ENCODE peak calls at places on chromosomes 7 and 10, in seven cellular contexts. One of them, this sample, is unnamed.

GRCh38 chr10:16470747-16471146 is 33.9 kb downstream of the PTER start:
- DNase-seq in AG04449: no peak
- DNase-seq in naive thymus-derived CD8-positive, alpha-beta T cell: peak
- DNase-seq in cardiac fibroblast: no peak
- DNase-seq in neural progenitor cell: no peak
- DNase-seq in AG20443: no peak
- DNase-seq in foreskin fibroblast: no peak
- DNase-seq in this sample: peak

GRCh38 chr7:141697211-141697871 is 4.6 kb downstream of the DENND11 start:
- DNase-seq in AG04449: no peak
- DNase-seq in naive thymus-derived CD8-positive, alpha-beta T cell: no peak
- DNase-seq in cardiac fibroblast: no peak
- DNase-seq in neural progenitor cell: no peak
- DNase-seq in AG20443: no peak
- DNase-seq in foreskin fibroblast: peak
- DNase-seq in this sample: peak

GRCh38 chr10:113029055-113029440 is 79.0 kb downstream of the TCF7L2 start:
- DNase-seq in AG04449: no peak
- DNase-seq in naive thymus-derived CD8-positive, alpha-beta T cell: no peak
- DNase-seq in cardiac fibroblast: no peak
- DNase-seq in neural progenitor cell: no peak
- DNase-seq in AG20443: no peak
- DNase-seq in foreskin fibroblast: no peak
- DNase-seq in this sample: no peak

GRCh38 chr7:101128040-101128834 is 1.3 kb downstream of the SERPINE1 start:
- DNase-seq in AG04449: no peak
- DNase-seq in naive thymus-derived CD8-positive, alpha-beta T cell: no peak
- DNase-seq in cardiac fibroblast: peak
- DNase-seq in neural progenitor cell: no peak
- DNase-seq in AG20443: no peak
- DNase-seq in foreskin fibroblast: peak
- DNase-seq in this sample: peak

GRCh38 chr10:101031796-101032636 is 982 bp downstream of the SFXN3 start:
- DNase-seq in AG04449: no peak
- DNase-seq in naive thymus-derived CD8-positive, alpha-beta T cell: peak
- DNase-seq in cardiac fibroblast: peak
- DNase-seq in neural progenitor cell: peak
- DNase-seq in AG20443: peak
- DNase-seq in foreskin fibroblast: peak
- DNase-seq in this sample: peak

GRCh38 chr7:94022550-94022949 is 18.4 kb upstream of the BET1 start:
- DNase-seq in AG04449: no peak
- DNase-seq in naive thymus-derived CD8-positive, alpha-beta T cell: no peak
- DNase-seq in cardiac fibroblast: no peak
- DNase-seq in neural progenitor cell: no peak
- DNase-seq in AG20443: no peak
- DNase-seq in foreskin fibroblast: no peak
- DNase-seq in this sample: peak

GRCh38 chr10:132996603-132997343 is 54.4 kb upstream of the CFAP46 start:
- DNase-seq in AG04449: no peak
- DNase-seq in naive thymus-derived CD8-positive, alpha-beta T cell: no peak
- DNase-seq in cardiac fibroblast: no peak
- DNase-seq in neural progenitor cell: no peak
- DNase-seq in AG20443: no peak
- DNase-seq in foreskin fibroblast: no peak
- DNase-seq in this sample: no peak

GRCh38 chr10:123139521-123140163 is 3.9 kb downstream of the HMX3 start:
- DNase-seq in AG04449: no peak
- DNase-seq in naive thymus-derived CD8-positive, alpha-beta T cell: no peak
- DNase-seq in cardiac fibroblast: peak
- DNase-seq in neural progenitor cell: peak
- DNase-seq in AG20443: no peak
- DNase-seq in foreskin fibroblast: no peak
- DNase-seq in this sample: no peak

GRCh38 chr7:42661312-42661711 is 250.6 kb downstream of the C7orf25 start:
- DNase-seq in AG04449: no peak
- DNase-seq in naive thymus-derived CD8-positive, alpha-beta T cell: no peak
- DNase-seq in cardiac fibroblast: peak
- DNase-seq in neural progenitor cell: no peak
- DNase-seq in AG20443: peak
- DNase-seq in foreskin fibroblast: peak
- DNase-seq in this sample: peak

GRCh38 chr10:283916-284356 is 148.7 kb downstream of the ZMYND11 start:
- DNase-seq in AG04449: no peak
- DNase-seq in naive thymus-derived CD8-positive, alpha-beta T cell: no peak
- DNase-seq in cardiac fibroblast: no peak
- DNase-seq in neural progenitor cell: no peak
- DNase-seq in AG20443: no peak
- DNase-seq in foreskin fibroblast: no peak
- DNase-seq in this sample: no peak

GRCh38 chr7:28890137-28890536 is 68.0 kb downstream of the TRIL start:
- DNase-seq in AG04449: no peak
- DNase-seq in naive thymus-derived CD8-positive, alpha-beta T cell: no peak
- DNase-seq in cardiac fibroblast: no peak
- DNase-seq in neural progenitor cell: no peak
- DNase-seq in AG20443: no peak
- DNase-seq in foreskin fibroblast: no peak
- DNase-seq in this sample: no peak

GRCh38 chr7:138982204-138982623 is 1.0 kb upstream of the KIAA1549 start:
- DNase-seq in AG04449: no peak
- DNase-seq in naive thymus-derived CD8-positive, alpha-beta T cell: no peak
- DNase-seq in cardiac fibroblast: peak
- DNase-seq in neural progenitor cell: no peak
- DNase-seq in AG20443: no peak
- DNase-seq in foreskin fibroblast: no peak
- DNase-seq in this sample: no peak

This sample was measured in lung microvascular endothelial cell.